ENCODE peak calls at places on chromosomes 5 and 9, in eight cellular contexts. Z, E, M, O, F, V, Q and N are unnamed samples.

GRCh38 chr9:91647371-91647770 is 223.7 kb upstream of the NFIL3 start:
- DNase-seq in Z (no peak), E (no peak), M (no peak), O (peak; percentile 41), F (no peak), V (no peak), Q (no peak), N (no peak)

GRCh38 chr9:125795970-125796596 is 48.9 kb downstream of the PBX3 start:
- DNase-seq in Z (no peak), E (no peak), M (no peak), O (no peak), F (no peak), V (no peak), Q (no peak), N (no peak)

GRCh38 chr5:135827965-135828792 is 6.3 kb upstream of the SLC25A48 start:
- DNase-seq in Z (peak; percentile 25), E (no peak), M (no peak), O (no peak), F (no peak), V (no peak), Q (peak; percentile 41), N (no peak)

GRCh38 chr5:41193462-41194166 is 19.7 kb downstream of the C6 start:
- DNase-seq in Z (peak; percentile 97), E (peak; percentile 77), M (peak; percentile 96), O (peak; percentile 87), F (peak; percentile 77), V (no peak), Q (no peak), N (no peak)

GRCh38 chr5:115977988-115978387 is 15.7 kb downstream of the LVRN start:
- DNase-seq in Z (no peak), E (peak; percentile 72), M (no peak), O (no peak), F (no peak), V (no peak), Q (no peak), N (no peak)

GRCh38 chr5:132234684-132235062 is 7.0 kb upstream of the P4HA2 start:
- DNase-seq in Z (no peak), E (no peak), M (peak; percentile 6), O (no peak), F (peak; percentile 28), V (no peak), Q (no peak), N (no peak)

GRCh38 chr9:98010450-98010849 is 27.3 kb downstream of the ANP32B start:
- DNase-seq in Z (no peak), E (peak; percentile 43), M (no peak), O (no peak), F (no peak), V (no peak), Q (no peak), N (peak; percentile 56)

GRCh38 chr5:120748474-120748873 is 284.4 kb downstream of the PRR16 start:
- DNase-seq in Z (no peak), E (no peak), M (no peak), O (no peak), F (no peak), V (no peak), Q (no peak), N (no peak)

GRCh38 chr5:56161927-56162326 is 71.2 kb downstream of the ANKRD55 start:
- DNase-seq in Z (no peak), E (no peak), M (no peak), O (no peak), F (no peak), V (peak; percentile 16), Q (no peak), N (no peak)

GRCh38 chr5:172353271-172353807 is 69.8 kb upstream of the UBTD2 start:
- DNase-seq in Z (no peak), E (no peak), M (no peak), O (no peak), F (no peak), V (no peak), Q (no peak), N (no peak)

GRCh38 chr9:110076894-110077725 is 130.8 kb downstream of the C9orf152 start:
- DNase-seq in Z (no peak), E (peak; percentile 78), M (no peak), O (no peak), F (no peak), V (no peak), Q (no peak), N (peak; percentile 55)

GRCh38 chr9:32701321-32702022 is 66.0 kb upstream of the TAF1L start:
- DNase-seq in Z (no peak), E (no peak), M (no peak), O (no peak), F (no peak), V (no peak), Q (no peak), N (no peak)

GRCh38 chr5:82707741-82708140 is 369.5 kb downstream of the TMEM167A start:
- DNase-seq in Z (no peak), E (peak; percentile 9), M (no peak), O (no peak), F (no peak), V (no peak), Q (no peak), N (peak; percentile 23)

DNA sequence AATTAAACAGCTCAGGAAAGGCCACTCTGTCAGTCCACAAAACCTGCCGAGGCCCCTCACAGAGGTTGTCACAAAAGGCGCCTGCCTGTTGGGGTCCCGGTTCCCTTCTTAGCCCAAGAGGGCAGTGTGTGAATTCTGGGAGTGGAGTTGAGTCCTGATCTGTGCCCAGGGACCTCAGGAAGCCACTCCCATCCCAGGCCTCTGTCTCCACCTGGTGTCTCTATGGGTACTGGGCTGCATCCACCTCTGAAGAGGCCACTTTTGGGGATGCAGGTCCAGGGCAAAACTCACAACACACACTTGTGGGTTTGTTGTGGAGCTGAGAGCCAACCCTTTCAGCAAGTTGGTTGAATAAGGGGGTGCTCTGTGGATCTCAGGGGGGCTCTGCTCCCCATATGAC is 74.3 kb upstream of the STXBP1 start:
- DNase-seq in Z (no peak), E (no peak), M (no peak), O (no peak), F (no peak), V (no peak), Q (no peak), N (peak; percentile 87)
- TF ChIP-seq CTCF in Z (no peak), E (peak; percentile 56), M (peak; percentile 11), O (no peak), F (no peak), V (no peak), Q (peak; percentile 24), N (no peak)

DNA sequence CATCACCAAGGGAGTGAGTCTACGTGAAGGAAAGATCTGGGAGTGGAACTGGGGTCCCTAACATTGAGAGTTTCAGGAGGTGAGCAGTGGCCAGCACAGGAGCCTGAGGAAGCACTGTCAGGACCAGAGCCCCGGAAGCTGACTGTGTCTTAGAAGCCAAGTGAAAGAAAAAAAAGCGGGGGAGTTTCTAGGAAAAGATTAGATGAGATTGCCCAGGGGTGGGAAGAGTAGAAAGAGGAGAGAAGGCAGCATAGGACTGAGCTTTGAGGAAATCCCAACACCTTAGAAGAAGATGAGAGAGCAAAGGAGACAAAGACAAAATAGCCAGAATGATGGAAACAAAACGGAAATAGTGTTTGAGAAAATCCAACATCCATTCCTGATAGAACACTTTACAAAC is 37.0 kb upstream of the LRRTM2 start:
- DNase-seq in Z (no peak), E (no peak), M (no peak), O (no peak), F (no peak), V (no peak), Q (no peak), N (no peak)
- H3K27ac ChIP-seq in Z (no peak overlapping the region), E (no peak overlapping the region), M (no peak overlapping the region), O (no peak overlapping the region), F (no peak overlapping the region), V (no peak overlapping the region), Q (no peak overlapping the region), N (no peak overlapping the region)

GRCh38 chr9:122162415-122162814 is 2.7 kb downstream of the MORN5 start:
- DNase-seq in Z (no peak), E (no peak), M (no peak), O (no peak), F (no peak), V (no peak), Q (no peak), N (no peak)

GRCh38 chr9:122164286-122164685 is 4.6 kb downstream of the MORN5 start:
- DNase-seq in Z (no peak), E (no peak), M (peak; percentile 60), O (no peak), F (no peak), V (no peak), Q (no peak), N (no peak)

GRCh38 chr9:122159925-122160246 is 178 bp downstream of the MORN5 start:
- DNase-seq in Z (no peak), E (no peak), M (no peak), O (no peak), F (no peak), V (no peak), Q (no peak), N (no peak)

GRCh38 chr9:122158202-122158601 is 1.4 kb downstream of the NDUFA8 start:
- DNase-seq in Z (no peak), E (peak; percentile 58), M (no peak), O (no peak), F (no peak), V (peak; percentile 61), Q (peak; percentile 24), N (peak; percentile 69)

DNA sequence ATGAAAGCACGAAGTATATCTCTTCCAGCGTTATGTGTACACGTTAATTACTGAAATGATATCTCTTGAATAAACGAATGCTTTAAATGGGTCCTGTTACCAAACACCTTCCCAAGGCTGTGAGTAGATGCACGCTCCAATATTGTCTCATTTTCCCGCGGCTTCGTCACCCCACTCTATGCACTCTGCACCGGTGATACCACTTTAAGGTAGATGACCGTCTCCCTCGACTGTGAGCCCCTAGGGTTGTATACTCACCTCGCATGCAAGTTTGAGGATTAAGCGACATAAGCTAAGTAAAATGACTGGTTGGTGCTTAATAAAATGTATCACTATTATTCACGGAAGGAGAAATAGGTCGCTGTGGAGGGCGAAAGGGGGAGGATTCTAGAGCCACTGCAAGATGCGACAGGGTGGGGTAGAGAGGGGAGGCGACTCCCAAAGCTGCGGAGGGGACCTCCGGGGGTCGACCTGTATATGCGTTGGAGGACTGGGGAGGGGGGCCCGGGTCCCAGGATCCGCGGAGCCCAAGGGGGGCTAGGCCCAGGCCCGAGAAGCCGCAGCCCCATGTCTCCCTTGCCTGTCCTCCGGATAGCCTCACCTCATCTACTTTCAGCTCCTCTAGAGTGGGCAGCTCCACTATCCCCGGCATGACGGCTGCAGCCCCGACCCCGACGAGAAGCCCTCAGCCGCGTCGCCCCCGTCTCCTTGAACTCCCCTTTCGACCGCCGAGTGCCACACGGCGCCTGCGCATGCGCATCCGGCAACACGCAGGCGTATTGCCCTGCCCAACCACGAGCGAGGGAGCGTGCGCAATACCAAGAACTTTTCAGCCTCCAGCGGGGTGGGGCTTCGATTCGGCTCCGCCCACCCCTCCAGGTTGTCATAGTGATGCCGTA is at the start of the genes MORN5 and NDUFA8:
- DNase-seq in Z (peak; percentile 98), E (peak; percentile 97), M (peak; percentile 98), O (peak; percentile 98), F (peak; percentile 98), V (peak; percentile 94), Q (peak; percentile 98), N (peak; percentile 100)
- TF ChIP-seq CTCF in Z (peak; percentile 15), E (peak; percentile 13), M (peak; percentile 21), O (peak; percentile 33), F (no peak), V (no peak), Q (no peak), N (no peak)

DNA sequence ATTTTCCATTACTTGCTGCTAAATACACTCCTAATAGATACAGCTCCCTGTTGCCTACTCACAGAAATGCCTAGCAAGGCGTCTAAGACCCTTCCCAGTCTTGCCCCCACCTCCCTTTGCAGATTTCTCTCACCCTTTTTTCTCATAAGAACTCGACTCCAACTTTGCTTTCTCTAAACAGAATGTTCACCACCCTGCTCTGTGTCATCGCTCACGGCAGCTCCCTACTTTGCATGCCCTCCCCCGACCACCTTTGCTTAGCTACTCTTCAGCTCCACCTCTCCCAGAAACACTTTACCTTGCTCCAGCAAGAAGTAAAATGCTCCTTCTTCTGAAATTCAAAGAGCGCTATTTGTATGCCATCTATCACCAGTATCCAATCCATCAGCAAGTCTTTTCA is 15.2 kb upstream of the PPP1R2B start:
- DNase-seq in Z (no peak), E (no peak), M (no peak), O (no peak), F (no peak), V (no peak), Q (no peak), N (no peak)
- H3K27ac ChIP-seq in Z (no peak overlapping the region), E (no peak overlapping the region), M (no peak overlapping the region), O (no peak overlapping the region), F (no peak overlapping the region), V (no peak overlapping the region), Q (no peak overlapping the region), N (no peak overlapping the region)